ENCODE peak calls at places on chromosomes 4 and X, in seven cellular contexts. T, W, C, Y, V, Z and U are unnamed samples.
A peak's percentile ranks its signal among the peaks of the same experiment; 100 is the strongest.

GRCh38 chr4:1472148-1472797 is 66.0 kb upstream of the NKX1-1 start:
- DNase-seq in Z (peak; percentile 17), C (no peak), T (no peak), V (no peak), W (no peak), Y (peak; percentile 53), U (no peak)

GRCh38 chrX:77572322-77572721 is 125.1 kb downstream of the FGF16 start:
- DNase-seq in Z (no peak), Y (no peak), V (no peak), W (no peak), C (no peak), T (no peak), U (no peak)

GRCh38 chr4:13917010-13917409 is 289.5 kb upstream of the BOD1L1 start:
- DNase-seq in Y (no peak), V (no peak), T (no peak), C (no peak), Z (no peak), W (no peak), U (no peak)

GRCh38 chrX:68490644-68491043 is 8.2 kb upstream of the YIPF6 start:
- DNase-seq in V (no peak), Y (no peak), W (no peak), Z (no peak), C (peak; percentile 38), T (peak; percentile 11), U (peak; percentile 42)

GRCh38 chr4:7375427-7375826 is 59.3 kb downstream of the PSAPL1 start:
- DNase-seq in C (no peak), W (no peak), T (no peak), Y (no peak), Z (no peak), V (no peak), U (no peak)

GRCh38 chr4:159428975-159429692 is 326.3 kb downstream of the RAPGEF2 start:
- DNase-seq in C (no peak), Z (no peak), T (no peak), W (no peak), Y (no peak), V (no peak), U (no peak)

GRCh38 chr4:155809835-155810234 is 51.0 kb downstream of the GUCY1B1 start:
- DNase-seq in C (peak; percentile 81), Z (no peak), W (peak; percentile 49), Y (no peak), V (no peak), T (peak; percentile 81), U (peak; percentile 24)

GRCh38 chr4:88674565-88674964 is 23.1 kb downstream of the NAP1L5 start:
- DNase-seq in C (no peak), Z (no peak), V (no peak), Y (no peak), T (peak; percentile 34), W (no peak), U (no peak)

GRCh38 chr4:52983563-52984303 is 121.6 kb downstream of the RASL11B start:
- DNase-seq in W (peak; percentile 39), Z (no peak), T (peak; percentile 34), C (peak; percentile 50), V (no peak), Y (no peak), U (peak; percentile 47)

GRCh38 chr4:123832173-123833026 is 435.8 kb downstream of the SPRY1 start:
- DNase-seq in W (no peak), Z (peak; percentile 70), C (peak; percentile 0), T (peak; percentile 96), Y (no peak), V (no peak), U (peak; percentile 55)

GRCh38 chrX:41781500-41781899 is 57.5 kb downstream of the GPR82 start:
- DNase-seq in Z (no peak), Y (no peak), C (peak; percentile 26), V (no peak), T (peak; percentile 6), W (no peak), U (peak; percentile 17)

GRCh38 chr4:39255916-39256315 is 73.6 kb downstream of the WDR19 start:
- DNase-seq in W (no peak), V (no peak), T (no peak), Y (no peak), C (no peak), Z (no peak), U (no peak)